ENCODE peak calls at places on chromosomes 1 and 21, in eight cellular contexts. U is NAMALWA; A is substantia nigra; Z is stimulated activated CD4-positive, alpha-beta T cell treated with anti-CD3 and anti-CD28 coated beads, Interleukin-15, amount 100 ng/mL, for 24 hours; J is GM06990; Q is smooth muscle cell of the brain vasculature; D is stimulated activated naive CD4-positive, alpha-beta T cell treated with Interleukin-2 at 50 U/mL for 16 hours; K is heart left ventricle. T is an unnamed sample.

GRCh38 chr1:173917635-173918493 is 737 bp upstream of the SERPINC1 start:
- DNase-seq in A (no peak), U (no peak), Q (no peak), J (no peak), D (no peak), Z (no peak), K (no peak), T (no peak)

GRCh38 chr1:207808322-207808705 is 56.5 kb downstream of the CD46 start:
- DNase-seq in Z (no peak), K (no peak), D (no peak), U (no peak), A (no peak), J (no peak), Q (no peak), T (no peak)

GRCh38 chr1:232378266-232379041 is 251.5 kb downstream of the SIPA1L2 start:
- DNase-seq in A (no peak), K (no peak), D (no peak), J (no peak), Q (no peak), U (no peak), Z (no peak), T (no peak)

GRCh38 chr1:156776942-156777341 is 9.6 kb downstream of the PRCC start:
- DNase-seq in K (no peak), J (no peak), Q (no peak), U (no peak), Z (no peak), A (no peak), D (no peak), T (no peak)

GRCh38 chr1:208524376-208524775 is 280.2 kb upstream of the PLXNA2 start:
- DNase-seq in D (no peak), U (no peak), K (no peak), Z (no peak), J (no peak), A (no peak), Q (no peak), T (no peak)

GRCh38 chr1:178091986-178092745 is 1.7 kb upstream of the RASAL2 start:
- DNase-seq in Z (no peak), J (no peak), K (no peak), Q (no peak), A (no peak), D (no peak), U (no peak), T (no peak)

GRCh38 chr1:99850458-99850974 is 355 bp downstream of the AGL start:
- DNase-seq in Z (no peak), U (peak), D (no peak), Q (peak), J (no peak), K (no peak), A (no peak), T (no peak)

GRCh38 chr1:10679521-10680220 is 116.8 kb downstream of the CASZ1 start:
- DNase-seq in Z (peak), D (no peak), A (no peak), J (no peak), Q (peak), U (peak), K (peak), T (no peak)

GRCh38 chr1:45397285-45397684 is 57.0 kb upstream of the MUTYH start:
- DNase-seq in D (no peak), K (no peak), J (no peak), A (no peak), Q (no peak), Z (no peak), U (no peak), T (no peak)

GRCh38 chr1:91768786-91769697 is 116.9 kb downstream of the TGFBR3 start:
- DNase-seq in Z (no peak), K (no peak), J (no peak), D (no peak), Q (no peak), A (no peak), U (no peak), T (no peak)

GRCh38 chr1:61318319-61319125 is 236.2 kb downstream of the NFIA start:
- DNase-seq in K (no peak), J (peak), Q (no peak), U (no peak), A (no peak), D (peak), Z (peak), T (no peak)

GRCh38 chr1:29124366-29125236 is 898 bp upstream of the TMEM200B start:
- DNase-seq in J (peak), Z (peak), U (no peak), Q (peak), A (no peak), K (peak), D (peak), T (peak)

GRCh38 chr21:45102391-45102932 is 28.1 kb downstream of the ADARB1 start:
- DNase-seq in A (no peak), U (peak), D (no peak), Z (no peak), Q (no peak), K (no peak), J (no peak), T (no peak)

GRCh38 chr1:213985181-213986019 is 2.4 kb upstream of the PROX1 start:
- DNase-seq in Z (no peak), U (no peak), J (no peak), D (no peak), Q (no peak), A (no peak), K (no peak), T (no peak)